ENCODE peak calls at places on chromosomes 11 and 22, in four cellular contexts. One of them, this sample, is unnamed.

GRCh38 chr22:29207562-29208501 is 2.1 kb downstream of the EMID1 start:
- DNase-seq in posterior vena cava: no peak
- DNase-seq in ecto neural progenitor cell: no peak
- DNase-seq in SW 1271: no peak
- DNase-seq in this sample: no peak

GRCh38 chr11:115885446-115885978 is 381.3 kb upstream of the CADM1 start:
- DNase-seq in posterior vena cava: no peak
- DNase-seq in ecto neural progenitor cell: no peak
- DNase-seq in SW 1271: no peak
- DNase-seq in this sample: no peak

GRCh38 chr11:2567026-2567671 is 122.3 kb downstream of the KCNQ1 start:
- DNase-seq in posterior vena cava: peak; percentile 66
- DNase-seq in ecto neural progenitor cell: no peak
- DNase-seq in SW 1271: no peak
- DNase-seq in this sample: peak; percentile 39

GRCh38 chr11:20192641-20193040 is 32.4 kb upstream of the DBX1 start:
- DNase-seq in posterior vena cava: no peak
- DNase-seq in ecto neural progenitor cell: no peak
- DNase-seq in SW 1271: no peak
- DNase-seq in this sample: no peak

GRCh38 chr11:69848196-69848595 is 29.0 kb upstream of the FGF3 start:
- DNase-seq in posterior vena cava: no peak
- DNase-seq in ecto neural progenitor cell: no peak
- DNase-seq in SW 1271: no peak
- DNase-seq in this sample: no peak

GRCh38 chr22:44108806-44109385 is 71.8 kb upstream of the PARVG start:
- DNase-seq in posterior vena cava: peak; percentile 42
- DNase-seq in ecto neural progenitor cell: no peak
- DNase-seq in SW 1271: no peak
- DNase-seq in this sample: peak; percentile 22

GRCh38 chr11:16923987-16924386 is 90.2 kb downstream of the PLEKHA7 start:
- DNase-seq in posterior vena cava: no peak
- DNase-seq in ecto neural progenitor cell: no peak
- DNase-seq in SW 1271: no peak
- DNase-seq in this sample: no peak

GRCh38 chr11:32092581-32093170 is 1.8 kb downstream of the RCN1 start:
- DNase-seq in posterior vena cava: no peak
- DNase-seq in ecto neural progenitor cell: no peak
- DNase-seq in SW 1271: no peak
- DNase-seq in this sample: no peak

GRCh38 chr11:116731097-116731761 is 41.6 kb downstream of the BUD13 start:
- DNase-seq in posterior vena cava: peak; percentile 74
- DNase-seq in ecto neural progenitor cell: peak; percentile 85
- DNase-seq in SW 1271: no peak
- DNase-seq in this sample: no peak

GRCh38 chr22:38850941-38851849 is 7.4 kb upstream of the NPTXR start:
- DNase-seq in posterior vena cava: no peak
- DNase-seq in ecto neural progenitor cell: no peak
- DNase-seq in SW 1271: no peak
- DNase-seq in this sample: peak; percentile 56

GRCh38 chr22:22133910-22134309 is 110.7 kb upstream of the VPREB1 start:
- DNase-seq in posterior vena cava: no peak
- DNase-seq in ecto neural progenitor cell: no peak
- DNase-seq in SW 1271: no peak
- DNase-seq in this sample: no peak

This sample was measured in kidney.